ENCODE peak calls at places on chromosomes 11 and 22, in four cellular contexts. Y is tibial artery, K is ovary, L is PC-3. Z is an unnamed sample. For H3K27me3, the result is how much of the 10 kb centered on the place peaks cover.

GRCh38 chr11:131036544-131036943 is 120.3 kb upstream of the SNX19 start:
- DNase-seq in Y (no peak), K (no peak), L (no peak), Z (no peak)

GRCh38 chr11:46808804-46809431 is 37.2 kb downstream of the CKAP5 start:
- DNase-seq in Y (no peak), K (no peak), L (peak), Z (no peak)

GRCh38 chr11:86314636-86315035 is 12.6 kb downstream of the HIKESHI start:
- DNase-seq in Y (no peak), K (no peak), L (no peak), Z (no peak)

GRCh38 chr11:26905368-26905767 is 88.5 kb upstream of the FIBIN start:
- DNase-seq in Y (no peak), K (no peak), L (no peak), Z (no peak)

GRCh38 chr22:41636467-41636866 is 15.4 kb downstream of the XRCC6 start:
- DNase-seq in Y (peak), K (no peak), L (peak), Z (no peak)

GRCh38 chr11:132925825-132926469 is 606.4 kb downstream of the OPCML start:
- DNase-seq in Y (no peak), K (no peak), L (no peak), Z (no peak)

GRCh38 chr22:28547132-28547842 is 132.4 kb downstream of the TTC28 start:
- DNase-seq in Y (no peak), K (no peak), L (peak), Z (no peak)

GRCh38 chr11:8759634-8760033 is 77.0 kb downstream of the RPL27A start:
- DNase-seq in Y (peak), K (peak), L (no peak), Z (no peak)

GRCh38 chr22:20299736-20300136 is 20.1 kb downstream of the DGCR6L start:
- DNase-seq in Y (no peak), K (peak), L (peak), Z (no peak)

GRCh38 chr22:19290400-19291217 is 910 bp downstream of the CLTCL1 start:
- DNase-seq in Y (no peak), K (no peak), L (no peak), Z (no peak)

GRCh38 chr22:29784451-29785361 is 17.5 kb downstream of the UQCR10 start:
- DNase-seq in Y (no peak), K (peak), L (no peak), Z (no peak)

GRCh38 chr22:30730351-30730750 is 35.7 kb downstream of the OSBP2 start:
- DNase-seq in Y (no peak), K (no peak), L (no peak), Z (no peak)

DNA sequence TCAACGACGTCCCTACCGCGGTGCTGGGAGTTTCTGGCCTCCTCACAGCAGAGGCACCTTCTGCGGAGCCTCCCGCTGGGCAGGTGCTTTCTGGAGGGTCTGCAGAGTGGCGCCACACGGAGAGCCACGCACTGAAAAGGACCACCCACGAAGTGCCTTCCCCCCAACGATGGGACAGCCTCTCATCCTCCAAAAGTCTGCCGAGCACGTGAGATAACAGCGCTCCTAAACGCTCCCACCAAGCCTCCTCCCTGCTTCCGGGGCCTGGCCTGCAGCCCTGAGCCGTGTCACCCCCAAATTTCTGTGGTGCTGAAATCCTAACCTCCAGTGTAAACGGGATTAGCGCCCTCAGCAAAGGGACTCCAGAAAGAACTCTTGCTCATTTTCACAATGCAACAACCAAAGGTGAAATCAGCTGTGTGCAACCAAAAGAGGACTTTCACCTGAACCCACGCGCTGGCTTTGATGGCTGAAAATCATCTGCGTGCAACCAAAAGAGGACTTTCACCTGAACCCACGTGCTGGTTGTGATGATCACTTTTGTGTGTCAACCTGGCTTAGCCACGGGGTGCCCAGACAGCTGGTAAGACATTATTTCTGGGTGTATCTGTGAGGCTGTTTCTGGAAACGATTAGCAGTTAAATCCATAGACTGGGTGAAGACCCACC is 924.6 kb downstream of the BRD1 start:
- DNase-seq in Y (peak), K (no peak), L (no peak), Z (no peak)
- H3K27me3 ChIP-seq in Y (under half), K (under half), L (under half), Z (under half)

GRCh38 chr11:19344661-19345518 is 104.1 kb upstream of the E2F8 start:
- DNase-seq in Y (peak), K (no peak), L (peak), Z (no peak)
- H3K27me3 ChIP-seq in Y (half or more), K (under half), L (half or more), Z (half or more)

GRCh38 chr22:36787594-36787993 is 11.7 kb upstream of the IFT27 start:
- DNase-seq in Y (no peak), K (no peak), L (no peak), Z (no peak)

GRCh38 chr22:36795633-36796032 is 19.7 kb upstream of the IFT27 start:
- DNase-seq in Y (no peak), K (no peak), L (peak), Z (no peak)

GRCh38 chr22:36790648-36791047 is 14.7 kb upstream of the IFT27 start:
- DNase-seq in Y (no peak), K (no peak), L (no peak), Z (no peak)
- H3K27me3 ChIP-seq in Y (half or more), K (under half), L (under half), Z (half or more)

GRCh38 chr11:116586392-116586791 is 186.4 kb downstream of the BUD13 start:
- DNase-seq in Y (no peak), K (no peak), L (no peak), Z (no peak)
- H3K27me3 ChIP-seq in Y (under half), K (under half), L (half or more), Z (under half)

DNA sequence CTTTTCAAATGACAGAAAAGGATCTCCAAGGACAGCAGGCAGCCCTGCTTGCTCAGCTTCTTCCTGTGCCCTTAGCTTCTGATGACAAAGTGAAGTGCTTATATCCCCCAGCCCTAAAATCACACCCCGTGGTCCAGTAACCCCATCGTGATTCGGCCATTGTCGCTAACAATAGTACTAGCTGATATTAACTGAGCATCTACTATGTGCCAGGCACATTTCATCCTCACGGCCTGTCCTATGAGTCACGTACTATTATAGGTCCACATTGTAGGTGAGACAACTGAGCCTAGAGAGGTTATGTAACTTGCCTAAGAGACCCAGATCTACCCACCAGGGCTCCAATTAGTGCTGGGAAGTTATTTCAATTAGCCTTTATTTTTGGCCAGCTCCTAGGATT is 6.1 kb downstream of the SCN4B start:
- DNase-seq in Y (no peak), K (no peak), L (no peak), Z (no peak)
- H3K27me3 ChIP-seq in Y (half or more), K (under half), L (under half), Z (under half)

DNA sequence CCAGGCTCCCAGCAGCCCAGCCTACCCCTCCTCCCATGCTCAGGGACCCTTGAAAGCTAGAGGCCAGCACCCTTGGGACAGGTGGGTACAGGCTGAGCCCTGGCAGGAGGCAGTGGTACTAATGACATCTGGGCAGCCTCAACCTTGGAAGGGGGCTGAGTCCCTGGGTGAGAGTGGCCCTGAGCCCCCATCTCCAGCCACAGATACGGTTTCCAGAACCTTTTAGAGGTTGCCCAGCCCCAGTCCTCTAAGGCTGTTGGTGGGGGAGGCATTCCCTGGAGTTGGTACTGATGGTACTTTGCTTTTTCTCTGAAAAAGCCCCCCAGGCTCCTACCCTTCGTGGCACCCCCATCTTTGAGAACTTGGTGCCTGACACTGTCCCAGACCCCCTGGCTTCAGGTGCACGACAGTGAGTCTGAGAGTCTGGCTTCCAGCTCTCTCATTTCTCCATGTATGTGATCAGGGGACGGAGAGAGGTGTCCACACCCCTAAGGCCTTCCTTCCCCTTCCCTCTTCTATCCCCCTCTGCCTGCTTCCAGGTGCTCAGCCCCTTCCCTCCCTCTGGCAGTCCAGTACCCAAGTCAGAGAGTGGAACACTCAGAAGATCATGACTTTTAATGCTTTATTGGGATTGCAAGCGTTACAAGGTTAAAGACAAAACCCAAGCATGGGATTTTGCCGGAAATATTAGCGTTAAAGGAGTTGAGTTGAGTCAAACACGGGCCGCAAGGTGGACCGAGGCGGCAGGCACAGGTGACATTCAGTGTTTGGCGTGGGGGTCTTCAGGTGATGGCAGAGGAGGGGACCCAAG is 10.5 kb downstream of the IGF2 start:
- DNase-seq in Y (no peak), K (no peak), L (no peak), Z (no peak)
- H3K27me3 ChIP-seq in Y (half or more), K (under half), L (under half), Z (under half)

DNA sequence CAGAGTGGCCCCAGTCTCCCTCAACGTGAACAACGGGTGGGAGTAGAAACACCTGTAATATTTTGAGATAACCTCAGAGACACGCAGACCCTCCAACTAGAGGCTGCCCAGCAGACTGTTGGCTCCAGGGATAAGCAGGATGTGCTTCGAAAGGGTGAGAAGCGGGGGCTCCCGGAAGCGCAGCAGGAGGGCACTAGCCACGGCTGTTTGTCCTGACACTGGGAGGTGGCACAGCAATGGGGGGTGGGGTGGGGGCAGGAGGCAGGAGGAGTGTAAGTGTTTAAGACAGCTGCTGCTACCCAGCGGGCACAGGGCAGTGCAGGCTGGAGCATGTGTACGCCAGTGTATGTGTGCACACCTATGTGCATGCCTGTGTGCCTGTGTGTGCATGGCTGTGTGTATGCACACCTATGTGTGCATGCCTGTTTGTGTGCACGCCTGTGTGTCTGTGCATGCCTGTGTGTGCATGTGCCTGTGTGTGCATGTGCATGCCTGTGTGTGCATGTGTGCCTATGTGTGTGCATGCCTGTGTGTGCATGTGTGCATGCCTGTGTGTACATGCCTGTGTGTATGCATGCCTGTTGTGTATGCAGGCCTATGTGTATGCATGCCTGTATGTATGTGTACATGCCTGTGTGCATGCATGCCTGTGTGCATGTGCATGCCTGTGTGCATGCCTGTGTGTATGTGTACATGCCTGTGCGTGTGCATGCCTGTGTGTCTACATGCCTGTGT is 154.7 kb downstream of the SHANK2 start:
- DNase-seq in Y (no peak), K (no peak), L (no peak), Z (no peak)
- H3K27me3 ChIP-seq in Y (under half), K (under half), L (under half), Z (under half)

GRCh38 chr11:119671048-119671447 is 58.0 kb downstream of the NECTIN1 start:
- DNase-seq in Y (no peak), K (peak), L (no peak), Z (peak)
- H3K27me3 ChIP-seq in Y (under half), K (under half), L (under half), Z (under half)

GRCh38 chr11:64286801-64287159 is 1.1 kb downstream of the GPR137 start:
- DNase-seq in Y (no peak), K (no peak), L (no peak), Z (no peak)

GRCh38 chr11:64287676-64288352 is 2.2 kb downstream of the GPR137 start:
- DNase-seq in Y (no peak), K (no peak), L (no peak), Z (no peak)

GRCh38 chr11:64284048-64284961 is at the start of gene BAD:
- DNase-seq in Y (peak), K (peak), L (peak), Z (peak)

GRCh38 chr11:64284962-64285884 is at the start of gene GPR137:
- DNase-seq in Y (peak), K (peak), L (peak), Z (peak)

DNA sequence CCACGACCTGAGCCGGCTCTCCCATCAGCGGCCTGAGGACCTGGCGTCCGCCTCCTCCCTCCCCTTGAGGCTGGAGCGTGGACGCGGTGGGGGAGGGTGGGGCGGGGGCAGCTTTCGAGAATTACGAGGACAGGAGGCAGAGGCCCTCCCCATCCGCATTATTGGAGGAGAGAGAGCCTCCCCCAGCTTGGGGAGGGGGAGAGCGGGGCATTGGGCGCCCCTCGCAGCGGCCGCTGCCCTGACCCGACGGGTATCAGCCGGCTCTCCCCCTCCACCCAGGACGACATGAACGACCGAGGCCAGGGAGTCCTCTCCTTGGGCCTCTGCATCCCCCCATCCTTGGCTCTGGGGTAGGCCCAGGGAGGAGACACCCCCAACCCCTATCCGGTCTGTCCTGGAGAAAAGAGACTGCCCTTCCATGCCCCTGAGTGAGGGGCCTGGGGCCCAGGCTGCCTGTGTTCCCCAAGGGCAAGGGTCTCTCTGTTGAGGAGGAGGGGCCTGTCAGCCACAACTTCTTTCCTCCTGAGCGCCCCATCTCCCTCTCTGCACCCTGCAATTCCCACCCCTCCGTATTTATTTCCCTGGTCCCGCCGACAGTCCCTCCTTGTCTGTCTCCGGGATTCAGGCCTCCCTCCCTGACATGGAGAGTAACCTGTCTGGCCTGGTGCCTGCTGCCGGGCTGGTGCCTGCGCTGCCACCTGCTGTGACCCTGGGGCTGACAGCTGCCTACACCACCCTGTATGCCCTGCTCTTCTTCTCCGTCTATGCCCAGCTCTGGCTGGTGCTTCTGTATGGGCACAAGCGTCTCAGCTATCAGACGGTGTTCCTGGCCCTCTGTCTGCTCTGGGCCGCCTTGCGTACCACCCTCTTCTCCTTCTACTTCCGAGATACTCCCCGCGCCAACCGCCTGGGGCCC is 495 bp downstream of the GPR137 start:
- DNase-seq in Y (no peak), K (no peak), L (peak), Z (no peak)
- H3K27me3 ChIP-seq in Y (under half), K (under half), L (under half), Z (under half)